ENCODE peak calls at places on chromosomes 4 and X, in four cellular contexts. A, Y, G and Z are unnamed samples. For H3K27me3, the result is how much of the 10 kb centered on the place peaks cover.

GRCh38 chr4:119170195-119170594 is 34.6 kb downstream of the MYOZ2 start:
- DNase-seq in A (no peak), Y (no peak), G (no peak), Z (no peak)

GRCh38 chr4:20658456-20658855 is 41.8 kb upstream of the PACRGL start:
- DNase-seq in A (no peak), Y (no peak), G (no peak), Z (no peak)

GRCh38 chrX:83759872-83760271 is 101.1 kb upstream of the CYLC1 start:
- DNase-seq in A (no peak), Y (no peak), G (no peak), Z (no peak)

GRCh38 chr4:96983830-96984229 is 1143.9 kb downstream of the PDHA2 start:
- DNase-seq in A (no peak), Y (no peak), G (no peak), Z (no peak)

GRCh38 chrX:122552291-122552800 is 631.7 kb upstream of the GRIA3 start:
- DNase-seq in A (no peak), Y (no peak), G (no peak), Z (no peak)

GRCh38 chr4:118716304-118716703 is 31.1 kb downstream of the METTL14 start:
- DNase-seq in A (no peak), Y (no peak), G (no peak), Z (no peak)

GRCh38 chrX:71578253-71579135 is at the start of gene GCNA:
- DNase-seq in A (no peak), Y (no peak), G (no peak), Z (no peak)

GRCh38 chr4:173399016-173399415 is at the start of gene SCRG1:
- DNase-seq in A (no peak), Y (no peak), G (no peak), Z (no peak)

GRCh38 chr4:103429283-103429682 is 231.1 kb upstream of the CENPE start:
- DNase-seq in A (no peak), Y (no peak), G (no peak), Z (no peak)

GRCh38 chr4:76012388-76012801 is 5.1 kb upstream of the CXCL9 start:
- DNase-seq in A (no peak), Y (no peak), G (no peak), Z (no peak)

GRCh38 chr4:16136771-16137170 is 52.9 kb upstream of the PROM1 start:
- DNase-seq in A (no peak), Y (no peak), G (no peak), Z (no peak)

GRCh38 chr4:8262637-8263322 is 6.8 kb upstream of the HTRA3 start:
- DNase-seq in A (no peak), Y (no peak), G (no peak), Z (no peak)

GRCh38 chrX:10245219-10245618 is 88.4 kb downstream of the CLCN4 start:
- DNase-seq in A (no peak), Y (no peak), G (no peak), Z (no peak)

GRCh38 chrX:81857192-81857591 is 655.3 kb downstream of the SH3BGRL start:
- DNase-seq in A (no peak), Y (no peak), G (no peak), Z (no peak)

GRCh38 chr4:127479031-127479622 is 153.6 kb upstream of the INTU start:
- DNase-seq in A (no peak), Y (no peak), G (no peak), Z (no peak)

GRCh38 chr4:101183658-101184373 is 163.5 kb downstream of the PPP3CA start:
- DNase-seq in A (no peak), Y (no peak), G (no peak), Z (no peak)

GRCh38 chr4:81550005-81550896 is 78.5 kb upstream of the RASGEF1B start:
- DNase-seq in A (no peak), Y (no peak), G (no peak), Z (no peak)

GRCh38 chrX:46837543-46838481 is 969 bp downstream of the RP2 start:
- DNase-seq in A (no peak), Y (no peak), G (no peak), Z (no peak)

GRCh38 chr4:166421556-166422156 is 548.6 kb downstream of the TLL1 start:
- DNase-seq in A (no peak), Y (no peak), G (no peak), Z (no peak)

GRCh38 chrX:40207626-40208025 is 109.9 kb upstream of the BCOR start:
- DNase-seq in A (no peak), Y (no peak), G (no peak), Z (no peak)

GRCh38 chr4:6190486-6190885 is 9.9 kb downstream of the JAKMIP1 start:
- DNase-seq in A (no peak), Y (no peak), G (no peak), Z (no peak)

GRCh38 chr4:154001187-154001586 is 212.3 kb upstream of the SFRP2 start:
- DNase-seq in A (no peak), Y (no peak), G (no peak), Z (no peak)

GRCh38 chr4:101643201-101643600 is 147.3 kb upstream of the BANK1 start:
- DNase-seq in A (no peak), Y (no peak), G (no peak), Z (no peak)

GRCh38 chr4:164807611-164808010 is 53.7 kb downstream of the SMIM31 start:
- DNase-seq in A (no peak), Y (peak), G (no peak), Z (no peak)

GRCh38 chrX:73525928-73526690 is 36.9 kb upstream of the CHIC1 start:
- DNase-seq in A (no peak), Y (no peak), G (no peak), Z (no peak)

GRCh38 chr4:103664676-103665075 is 55.1 kb downstream of the TACR3 start:
- DNase-seq in A (no peak), Y (no peak), G (no peak), Z (no peak)

GRCh38 chrX:97846718-97847237 is 963.1 kb downstream of the RPA4 start:
- DNase-seq in A (no peak), Y (no peak), G (no peak), Z (no peak)

GRCh38 chr4:87354168-87355102 is 31.8 kb upstream of the HSD17B13 start:
- DNase-seq in A (peak), Y (no peak), G (no peak), Z (no peak)

GRCh38 chrX:55149242-55149641 is 60.4 kb downstream of the PAGE2 start:
- DNase-seq in A (no peak), Y (no peak), G (no peak), Z (no peak)

GRCh38 chrX:30967516-30967915 is 78.5 kb upstream of the TAB3 start:
- DNase-seq in A (no peak), Y (no peak), G (no peak), Z (no peak)

GRCh38 chrX:111447298-111447697 is 35.3 kb upstream of the DCX start:
- DNase-seq in A (no peak), Y (no peak), G (no peak), Z (no peak)

GRCh38 chr4:103754844-103755243 is 35.1 kb upstream of the TACR3 start:
- DNase-seq in A (peak), Y (no peak), G (no peak), Z (no peak)

GRCh38 chr4:1472148-1472797 is 66.0 kb upstream of the NKX1-1 start:
- DNase-seq in A (no peak), Y (no peak), G (peak), Z (peak)

GRCh38 chr4:29309050-29309449 is 1411.1 kb upstream of the PCDH7 start:
- DNase-seq in A (no peak), Y (no peak), G (no peak), Z (no peak)

GRCh38 chr4:176193126-176193525 is 2.3 kb downstream of the SPATA4 start:
- DNase-seq in A (no peak), Y (no peak), G (no peak), Z (no peak)

GRCh38 chr4:6941796-6942195 is 32.2 kb downstream of the TBC1D14 start:
- DNase-seq in A (no peak), Y (no peak), G (no peak), Z (no peak)

GRCh38 chr4:56326363-56326762 is 60.9 kb downstream of the AASDH start:
- DNase-seq in A (no peak), Y (no peak), G (no peak), Z (no peak)

GRCh38 chrX:130144509-130144908 is 21.1 kb downstream of the AIFM1 start:
- DNase-seq in A (no peak), Y (no peak), G (no peak), Z (no peak)

GRCh38 chrX:142233400-142233799 is 28.3 kb upstream of the MAGEC2 start:
- DNase-seq in A (no peak), Y (no peak), G (no peak), Z (no peak)

GRCh38 chr4:168488800-168489404 is 8.0 kb upstream of the PALLD start:
- DNase-seq in A (no peak), Y (no peak), G (no peak), Z (no peak)
- H3K27ac ChIP-seq in A (no peak), Y (no peak), G (no peak), Z (no peak)

DNA sequence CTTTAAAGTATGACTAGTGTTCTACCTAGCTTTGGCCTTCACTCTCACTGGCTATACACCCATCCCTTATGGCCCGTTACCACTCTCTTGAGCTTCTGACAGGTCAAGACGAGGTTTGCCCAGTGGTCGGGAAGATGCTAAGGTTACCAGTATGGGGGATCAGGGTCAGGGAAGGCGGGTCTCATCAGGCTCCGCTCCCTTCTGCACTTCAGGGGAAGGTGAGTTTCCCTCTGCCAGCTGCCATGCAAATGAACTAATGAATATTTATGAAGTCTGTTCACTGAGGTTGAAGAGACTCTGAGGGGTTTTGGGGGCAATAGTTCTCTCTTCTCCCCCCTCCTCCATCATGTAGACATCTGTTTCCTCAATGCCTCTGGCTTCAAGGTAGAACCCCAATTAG is 6.6 kb downstream of the EFNB1 start:
- DNase-seq in A (no peak), Y (no peak), G (peak), Z (peak)
- H3K27me3 ChIP-seq in A (under half), Y (under half), G (under half), Z (under half)

GRCh38 chr4:143438710-143439109 is 74.8 kb upstream of the SMARCA5 start:
- DNase-seq in A (no peak), Y (no peak), G (no peak), Z (no peak)
- H3K27ac ChIP-seq in A (no peak), Y (no peak), G (no peak), Z (peak)

GRCh38 chrX:153819398-153820083 is 10.8 kb downstream of the PDZD4 start:
- DNase-seq in A (no peak), Y (no peak), G (no peak), Z (no peak)
- H3K27me3 ChIP-seq in A (under half), Y (under half), G (under half), Z (under half)

DNA sequence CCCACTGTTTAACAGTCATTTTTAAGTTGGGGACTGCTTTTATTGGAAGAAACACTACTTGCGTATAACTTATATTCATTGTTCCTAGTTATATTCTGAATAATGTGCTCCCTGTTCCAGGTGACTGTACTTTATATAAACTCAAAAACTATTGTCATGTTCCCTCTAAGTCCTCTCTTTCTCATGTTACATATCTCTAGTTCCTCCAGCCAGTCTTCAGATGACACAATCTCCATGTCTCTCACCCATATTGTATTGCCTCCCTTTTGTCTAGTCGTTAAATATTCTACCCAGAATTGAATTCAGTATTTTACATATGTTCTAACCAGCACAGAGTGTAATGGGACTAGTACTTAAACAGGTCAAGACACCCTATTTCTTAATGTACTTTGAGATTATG is 5.3 kb downstream of the VAMP7 start:
- DNase-seq in A (no peak), Y (no peak), G (no peak), Z (no peak)
- H3K27ac ChIP-seq in A (no peak), Y (no peak), G (no peak), Z (no peak)

GRCh38 chr4:187176261-187176910 is 452.7 kb upstream of the FAT1 start:
- DNase-seq in A (no peak), Y (no peak), G (no peak), Z (no peak)

GRCh38 chr4:187171731-187172339 is 448.2 kb upstream of the FAT1 start:
- DNase-seq in A (no peak), Y (no peak), G (no peak), Z (no peak)

GRCh38 chr4:187172340-187172761 is 448.7 kb upstream of the FAT1 start:
- DNase-seq in A (no peak), Y (no peak), G (no peak), Z (no peak)

GRCh38 chr4:187175197-187175596 is 451.5 kb upstream of the FAT1 start:
- DNase-seq in A (no peak), Y (no peak), G (no peak), Z (no peak)

GRCh38 chr4:187174749-187175148 is 451.1 kb upstream of the FAT1 start:
- DNase-seq in A (no peak), Y (no peak), G (no peak), Z (no peak)
- H3K27me3 ChIP-seq in A (under half), Y (under half), G (under half), Z (under half)

GRCh38 chr4:110164856-110165255 is 33.6 kb downstream of the ELOVL6 start:
- DNase-seq in A (no peak), Y (no peak), G (no peak), Z (no peak)

GRCh38 chr4:110164251-110164650 is 34.2 kb downstream of the ELOVL6 start:
- DNase-seq in A (no peak), Y (no peak), G (no peak), Z (no peak)

GRCh38 chr4:110165382-110166285 is 32.8 kb downstream of the ELOVL6 start:
- DNase-seq in A (no peak), Y (no peak), G (no peak), Z (no peak)

GRCh38 chr4:110160616-110161015 is 37.8 kb downstream of the ELOVL6 start:
- DNase-seq in A (no peak), Y (no peak), G (no peak), Z (no peak)

DNA sequence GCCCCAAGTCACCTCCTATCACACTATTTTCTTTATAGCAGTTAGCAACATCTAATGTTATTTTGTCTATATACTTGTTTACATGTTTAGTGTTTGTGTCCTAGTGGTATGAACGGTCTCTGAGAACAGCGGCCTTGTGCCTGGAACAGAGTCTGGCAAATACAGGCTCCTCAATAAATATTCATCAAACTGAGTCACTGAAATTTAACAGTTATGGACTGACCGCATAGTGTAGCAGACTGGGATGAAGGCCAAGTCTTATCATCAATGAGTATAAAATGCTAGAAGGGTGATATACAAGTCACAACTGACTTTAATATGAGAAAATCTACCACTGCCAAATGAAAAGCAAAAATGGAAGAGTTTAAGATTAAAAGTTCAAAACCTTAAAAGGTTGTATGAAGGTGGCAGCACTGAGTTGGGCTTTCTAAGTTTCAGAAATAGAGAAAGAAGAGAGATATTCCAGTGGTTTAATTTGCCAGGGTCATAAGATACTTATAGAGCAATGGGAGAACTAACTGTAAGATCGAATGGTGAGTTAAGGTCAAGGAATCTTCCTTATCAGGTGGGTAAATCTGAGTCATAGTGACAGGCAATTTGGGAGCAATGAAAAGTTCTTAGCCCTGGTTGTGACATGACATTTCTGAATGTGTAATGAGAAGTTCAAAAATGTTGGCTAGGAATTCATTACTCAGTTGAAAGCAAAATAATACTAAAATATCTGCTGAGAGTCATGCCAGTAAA is 34.9 kb downstream of the ELOVL6 start:
- DNase-seq in A (no peak), Y (no peak), G (no peak), Z (no peak)
- H3K27ac ChIP-seq in A (no peak), Y (no peak), G (no peak), Z (no peak)

GRCh38 chr4:4860381-4860802 is 927 bp downstream of the MSX1 start:
- DNase-seq in A (no peak), Y (no peak), G (no peak), Z (no peak)
- H3K27me3 ChIP-seq in A (half or more), Y (half or more), G (half or more), Z (half or more)

DNA sequence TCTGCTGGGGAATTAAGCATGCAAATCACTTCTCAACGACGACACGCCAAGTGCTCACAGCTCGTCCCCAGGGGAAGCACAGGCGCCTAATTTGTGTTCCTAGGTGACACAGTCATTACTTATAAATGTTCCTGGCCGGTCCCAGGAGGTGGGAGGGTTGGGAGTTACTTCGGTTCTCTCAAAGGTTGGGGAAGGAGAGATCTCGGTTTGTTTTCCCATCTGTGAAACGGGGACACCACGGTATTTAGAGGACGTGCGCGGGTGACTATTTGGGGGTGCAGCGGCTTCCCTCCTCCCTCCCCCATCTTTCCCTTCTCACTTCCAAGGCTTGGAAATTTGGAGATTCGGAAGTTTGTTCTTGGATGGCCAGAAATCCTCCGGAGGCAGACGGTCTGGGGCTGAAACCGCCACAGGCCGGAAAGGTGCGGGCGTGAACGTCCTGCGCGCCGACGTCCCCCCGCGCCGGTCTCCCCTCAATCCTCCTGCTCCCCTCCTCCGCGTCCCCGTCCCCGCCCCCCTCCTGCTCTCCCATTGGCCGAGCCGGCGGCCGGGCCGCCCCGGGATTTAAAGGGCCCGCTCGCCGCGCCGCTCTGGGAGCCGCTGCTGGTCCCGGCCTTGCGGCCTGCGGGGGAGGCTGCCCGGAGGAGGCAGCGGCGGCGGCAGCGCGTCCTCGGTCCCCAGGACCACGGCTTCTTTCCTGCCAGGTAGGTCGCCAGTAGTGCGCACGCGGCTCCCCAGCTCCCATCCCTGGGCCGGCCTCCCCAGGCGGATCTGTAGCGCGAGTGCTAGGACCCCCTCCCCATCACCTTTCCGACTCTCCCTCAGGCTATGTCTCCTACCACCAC is at the start of gene PORCN:
- DNase-seq in A (peak), Y (peak), G (peak), Z (peak)
- H3K27ac ChIP-seq in A (no peak), Y (peak), G (peak), Z (peak)

GRCh38 chrX:104806346-104806745 is 240.3 kb downstream of the IL1RAPL2 start:
- DNase-seq in A (no peak), Y (no peak), G (no peak), Z (no peak)
- H3K27me3 ChIP-seq in A (under half), Y (under half), G (under half), Z (under half)